ENCODE peak calls at places on chromosomes 13 and 19, in nine cellular contexts. J is mucosa of gallbladder; O is GM20000; H is A549; Z is AG10803; E is activated naive CD8-positive, alpha-beta T cell treated with anti-CD3 and anti-CD28 coated beads, Interleukin-2, amount 50 U/mL, for 16 hours; Y is right atrium auricular region; Q is brain microvascular endothelial cell; D is activated CD4-positive, alpha-beta T cell treated with anti-CD3 and anti-CD28 coated beads, Interleukin-2, amount 50 U/mL, for 48 hours. I is an unnamed sample.

GRCh38 chr13:61600360-61601033 is 184.8 kb upstream of the PCDH20 start:
- DNase-seq in J (no peak), O (no peak), Z (no peak), D (no peak), Q (no peak), E (no peak), Y (no peak), H (no peak), I (no peak)

GRCh38 chr13:74930402-74931165 is 551.4 kb downstream of the TBC1D4 start:
- DNase-seq in D (no peak), Q (peak; percentile 51), H (no peak), Z (peak; percentile 61), O (no peak), E (no peak), J (no peak), Y (no peak), I (no peak)

GRCh38 chr19:3981373-3981735 is 3.9 kb downstream of the EEF2 start:
- DNase-seq in E (no peak), O (no peak), D (no peak), J (no peak), H (no peak), Y (no peak), Q (no peak), Z (no peak), I (no peak)

GRCh38 chr13:109419896-109420295 is 366.5 kb downstream of the IRS2 start:
- DNase-seq in J (no peak), D (no peak), Z (no peak), Y (no peak), E (no peak), H (no peak), Q (no peak), O (no peak), I (no peak)

GRCh38 chr13:46267166-46267565 is 55.4 kb downstream of the LRRC63 start:
- DNase-seq in E (no peak), J (no peak), D (no peak), Y (no peak), Z (no peak), H (no peak), Q (no peak), O (no peak), I (no peak)

GRCh38 chr19:39297931-39298634 is 1.9 kb downstream of the IFNL1 start:
- DNase-seq in E (no peak), Y (no peak), H (no peak), J (peak; percentile 40), D (peak; percentile 49), Q (no peak), Z (no peak), O (no peak), I (no peak)

GRCh38 chr13:44011036-44011435 is 131.3 kb downstream of the LACC1 start:
- DNase-seq in Z (no peak), Q (peak; percentile 39), D (no peak), H (no peak), Y (no peak), J (no peak), O (no peak), E (no peak), I (no peak)

GRCh38 chr19:41323430-41324125 is 13.6 kb downstream of the CCDC97 start:
- DNase-seq in O (no peak), E (no peak), Y (peak; percentile 83), D (no peak), Z (peak; percentile 97), H (peak; percentile 93), J (no peak), Q (peak; percentile 97), I (no peak)

GRCh38 chr13:77696006-77696862 is 1.3 kb upstream of the SLAIN1 start:
- DNase-seq in H (no peak), E (no peak), Y (no peak), O (peak; percentile 27), J (no peak), Z (no peak), Q (no peak), D (no peak), I (peak; percentile 33)

GRCh38 chr13:46168341-46168740 is 13.6 kb downstream of the LCP1 start:
- DNase-seq in O (no peak), H (no peak), E (no peak), Z (no peak), D (peak; percentile 72), Q (peak; percentile 17), J (no peak), Y (no peak), I (no peak)

GRCh38 chr13:24271611-24272451 is 37.5 kb upstream of the C1QTNF9 start:
- DNase-seq in Y (peak; percentile 70), J (peak; percentile 79), O (peak; percentile 65), D (peak; percentile 65), H (no peak), Z (peak; percentile 77), Q (peak; percentile 78), E (no peak), I (no peak)